ENCODE peak calls at places on chromosome 22, in four cellular contexts. S, J, V and A are unnamed samples.

GRCh38 chr22:47598864-47599263 is 836.4 kb downstream of the TBC1D22A start:
- DNase-seq in S (no peak), J (no peak), V (no peak), A (no peak)

GRCh38 chr22:29815580-29815979 is 22.5 kb downstream of the ASCC2 start:
- DNase-seq in V (no peak), J (no peak), S (no peak), A (no peak)

GRCh38 chr22:46650078-46650810 is 30.1 kb downstream of the GRAMD4 start:
- DNase-seq in S (no peak), J (no peak), V (no peak), A (no peak)

GRCh38 chr22:47367107-47367690 is 604.7 kb downstream of the TBC1D22A start:
- DNase-seq in J (no peak), S (no peak), V (no peak), A (peak)

GRCh38 chr22:46036558-46037408 is 59.8 kb upstream of the WNT7B start:
- DNase-seq in S (no peak), V (peak), J (no peak), A (peak)

GRCh38 chr22:43376765-43377485 is 33.8 kb upstream of the SCUBE1 start:
- DNase-seq in J (no peak), V (no peak), S (no peak), A (no peak)

GRCh38 chr22:38504731-38505594 is 1.1 kb downstream of the DDX17 start:
- DNase-seq in J (no peak), S (no peak), V (peak), A (no peak)

GRCh38 chr22:42369250-42370041 is 62.8 kb downstream of the NFAM1 start:
- DNase-seq in V (peak), J (peak), S (peak), A (peak)

GRCh38 chr22:45142376-45142775 is 21.3 kb upstream of the NUP50 start:
- DNase-seq in S (no peak), J (no peak), V (no peak), A (no peak)

GRCh38 chr22:38754247-38755154 is 1.3 kb downstream of the SUN2 start:
- DNase-seq in J (no peak), V (peak), S (no peak), A (peak)

GRCh38 chr22:19987394-19988306 is 29.0 kb downstream of the ARVCF start:
- DNase-seq in J (no peak), S (no peak), V (no peak), A (no peak)

GRCh38 chr22:17131686-17132085 is 10.5 kb upstream of the TMEM121B start:
- DNase-seq in S (no peak), V (no peak), J (peak), A (no peak)

GRCh38 chr22:25368271-25368670 is 148.8 kb downstream of the CRYBB2 start:
- DNase-seq in J (no peak), V (peak), S (no peak), A (no peak)

GRCh38 chr22:22692707-22693530 is 48.5 kb downstream of the GGTLC2 start:
- DNase-seq in J (no peak), S (no peak), V (peak), A (no peak)

GRCh38 chr22:35883028-35883620 is 145.5 kb downstream of the RBFOX2 start:
- DNase-seq in J (no peak), V (peak), S (no peak), A (no peak)

GRCh38 chr22:29233503-29233902 is 27.8 kb downstream of the EMID1 start:
- DNase-seq in S (no peak), V (no peak), J (no peak), A (no peak)

GRCh38 chr22:39448205-39449054 is 8.4 kb upstream of the MGAT3 start:
- DNase-seq in V (no peak), J (no peak), S (no peak), A (peak)

GRCh38 chr22:47716890-47717615 is 954.6 kb downstream of the TBC1D22A start:
- DNase-seq in V (no peak), J (no peak), S (no peak), A (no peak)

GRCh38 chr22:30802202-30803166 is 107.8 kb downstream of the OSBP2 start:
- DNase-seq in S (peak), J (peak), V (peak), A (peak)

GRCh38 chr22:18095101-18095805 is 15.4 kb upstream of the TUBA8 start:
- DNase-seq in S (no peak), J (no peak), V (peak), A (no peak)

GRCh38 chr22:44261164-44261860 is 51.4 kb downstream of the SHISAL1 start:
- DNase-seq in V (no peak), J (no peak), S (no peak), A (peak)

GRCh38 chr22:22787805-22788459 is 99.7 kb upstream of the IGLL5 start:
- DNase-seq in S (peak), V (peak), J (peak), A (no peak)

GRCh38 chr22:36381513-36382079 is 6.2 kb downstream of the MYH9 start:
- DNase-seq in V (peak), J (no peak), S (no peak), A (no peak)